ENCODE peak calls at places on chromosomes 4 and X, in seven cellular contexts. One of them, this sample, is unnamed.
A peak's percentile ranks its signal among the peaks of the same experiment; 100 is the strongest.

GRCh38 chr4:183182873-183183725 is 84.0 kb downstream of the WWC2 start:
- DNase-seq in neural progenitor cell: peak; percentile 84
- DNase-seq in uterus: peak; percentile 22
- DNase-seq in lower leg skin: peak; percentile 40
- DNase-seq in A549: no peak
- DNase-seq in pancreas: no peak
- DNase-seq in ovary: peak; percentile 47
- DNase-seq in this sample: peak; percentile 50

GRCh38 chr4:146975535-146975934 is 29.9 kb upstream of the TTC29 start:
- DNase-seq in pancreas: no peak
- DNase-seq in lower leg skin: no peak
- DNase-seq in A549: no peak
- DNase-seq in ovary: no peak
- DNase-seq in uterus: no peak
- DNase-seq in neural progenitor cell: no peak
- DNase-seq in this sample: peak; percentile 47

GRCh38 chr4:88706574-88706973 is 8.9 kb upstream of the NAP1L5 start:
- DNase-seq in A549: peak; percentile 3
- DNase-seq in lower leg skin: no peak
- DNase-seq in pancreas: no peak
- DNase-seq in neural progenitor cell: peak; percentile 45
- DNase-seq in ovary: peak; percentile 44
- DNase-seq in uterus: peak; percentile 32
- DNase-seq in this sample: peak; percentile 23

GRCh38 chr4:138241281-138242075 is 671 bp downstream of the SLC7A11 start:
- DNase-seq in neural progenitor cell: peak; percentile 19
- DNase-seq in pancreas: peak; percentile 31
- DNase-seq in uterus: no peak
- DNase-seq in ovary: no peak
- DNase-seq in A549: no peak
- DNase-seq in lower leg skin: no peak
- DNase-seq in this sample: no peak

GRCh38 chrX:74449322-74449936 is 28.1 kb downstream of the SLC16A2 start:
- DNase-seq in pancreas: no peak
- DNase-seq in uterus: no peak
- DNase-seq in lower leg skin: no peak
- DNase-seq in neural progenitor cell: no peak
- DNase-seq in ovary: no peak
- DNase-seq in A549: no peak
- DNase-seq in this sample: no peak

GRCh38 chrX:150873616-150874015 is 24.9 kb downstream of the CD99L2 start:
- DNase-seq in uterus: peak; percentile 27
- DNase-seq in pancreas: no peak
- DNase-seq in lower leg skin: peak; percentile 21
- DNase-seq in A549: no peak
- DNase-seq in neural progenitor cell: no peak
- DNase-seq in ovary: no peak
- DNase-seq in this sample: no peak

GRCh38 chr4:40688446-40689095 is 58.9 kb upstream of the RBM47 start:
- DNase-seq in uterus: no peak
- DNase-seq in A549: no peak
- DNase-seq in pancreas: no peak
- DNase-seq in ovary: no peak
- DNase-seq in lower leg skin: no peak
- DNase-seq in neural progenitor cell: no peak
- DNase-seq in this sample: no peak

GRCh38 chr4:16875487-16875886 is 23.0 kb downstream of the LDB2 start:
- DNase-seq in neural progenitor cell: no peak
- DNase-seq in pancreas: no peak
- DNase-seq in A549: no peak
- DNase-seq in uterus: no peak
- DNase-seq in ovary: no peak
- DNase-seq in lower leg skin: no peak
- DNase-seq in this sample: no peak

GRCh38 chrX:154040307-154040756 is 20.6 kb upstream of the IRAK1 start:
- DNase-seq in ovary: no peak
- DNase-seq in pancreas: no peak
- DNase-seq in A549: no peak
- DNase-seq in lower leg skin: no peak
- DNase-seq in neural progenitor cell: no peak
- DNase-seq in uterus: no peak
- DNase-seq in this sample: no peak

GRCh38 chr4:104487105-104487504 is 7.6 kb downstream of the CXXC4 start:
- DNase-seq in uterus: no peak
- DNase-seq in lower leg skin: no peak
- DNase-seq in pancreas: no peak
- DNase-seq in ovary: no peak
- DNase-seq in neural progenitor cell: no peak
- DNase-seq in A549: no peak
- DNase-seq in this sample: no peak

GRCh38 chr4:25888781-25889180 is 25.2 kb upstream of the SMIM20 start:
- DNase-seq in ovary: no peak
- DNase-seq in A549: no peak
- DNase-seq in uterus: no peak
- DNase-seq in pancreas: no peak
- DNase-seq in neural progenitor cell: no peak
- DNase-seq in lower leg skin: no peak
- DNase-seq in this sample: no peak

GRCh38 chr4:147625733-147626132 is 8.5 kb downstream of the TMEM184C start:
- DNase-seq in lower leg skin: no peak
- DNase-seq in neural progenitor cell: no peak
- DNase-seq in pancreas: no peak
- DNase-seq in A549: no peak
- DNase-seq in uterus: no peak
- DNase-seq in ovary: no peak
- DNase-seq in this sample: no peak

GRCh38 chrX:18620349-18620748 is 51.6 kb downstream of the RS1 start:
- DNase-seq in uterus: no peak
- DNase-seq in ovary: no peak
- DNase-seq in neural progenitor cell: peak; percentile 33
- DNase-seq in pancreas: no peak
- DNase-seq in lower leg skin: no peak
- DNase-seq in A549: no peak
- DNase-seq in this sample: no peak

GRCh38 chr4:73446336-73446938 is 10.4 kb downstream of the AFP start:
- DNase-seq in lower leg skin: no peak
- DNase-seq in A549: peak; percentile 10
- DNase-seq in neural progenitor cell: peak; percentile 69
- DNase-seq in uterus: no peak
- DNase-seq in pancreas: no peak
- DNase-seq in ovary: no peak
- DNase-seq in this sample: peak; percentile 15

GRCh38 chrX:12975670-12975965 is 708 bp downstream of the TMSB4X start:
- DNase-seq in pancreas: no peak
- DNase-seq in A549: no peak
- DNase-seq in lower leg skin: no peak
- DNase-seq in ovary: no peak
- DNase-seq in neural progenitor cell: peak; percentile 78
- DNase-seq in uterus: no peak
- DNase-seq in this sample: peak; percentile 20

GRCh38 chrX:78106651-78106986 is 2.6 kb downstream of the PGK1 start:
- DNase-seq in neural progenitor cell: no peak
- DNase-seq in uterus: no peak
- DNase-seq in pancreas: no peak
- DNase-seq in ovary: no peak
- DNase-seq in A549: no peak
- DNase-seq in lower leg skin: no peak
- DNase-seq in this sample: no peak

GRCh38 chrX:72297953-72298730 is 7.6 kb downstream of the CITED1 start:
- DNase-seq in uterus: no peak
- DNase-seq in neural progenitor cell: peak; percentile 41
- DNase-seq in ovary: no peak
- DNase-seq in lower leg skin: no peak
- DNase-seq in pancreas: no peak
- DNase-seq in A549: no peak
- DNase-seq in this sample: no peak
- TF ChIP-seq CTCF in uterus: no peak
- TF ChIP-seq CTCF in neural progenitor cell: peak; percentile 43
- TF ChIP-seq CTCF in ovary: no peak
- TF ChIP-seq CTCF in lower leg skin: no peak
- TF ChIP-seq CTCF in pancreas: no peak
- TF ChIP-seq CTCF in A549: peak; percentile 20
- TF ChIP-seq CTCF in this sample: no peak

GRCh38 chrX:129931411-129932136 is 25.6 kb downstream of the UTP14A start:
- DNase-seq in lower leg skin: peak; percentile 85
- DNase-seq in A549: peak; percentile 95
- DNase-seq in neural progenitor cell: peak; percentile 93
- DNase-seq in pancreas: peak; percentile 91
- DNase-seq in uterus: peak; percentile 89
- DNase-seq in ovary: peak; percentile 92
- DNase-seq in this sample: peak; percentile 83
- TF ChIP-seq CTCF in lower leg skin: no peak
- TF ChIP-seq CTCF in A549: no peak
- TF ChIP-seq CTCF in neural progenitor cell: no peak
- TF ChIP-seq CTCF in pancreas: no peak
- TF ChIP-seq CTCF in uterus: no peak
- TF ChIP-seq CTCF in ovary: no peak
- TF ChIP-seq CTCF in this sample: no peak

GRCh38 chr4:185772391-185773093 is 39.5 kb downstream of the SORBS2 start:
- DNase-seq in ovary: no peak
- DNase-seq in uterus: no peak
- DNase-seq in A549: no peak
- DNase-seq in pancreas: no peak
- DNase-seq in neural progenitor cell: no peak
- DNase-seq in lower leg skin: no peak
- DNase-seq in this sample: no peak

GRCh38 chr4:185773419-185773818 is 38.6 kb downstream of the SORBS2 start:
- DNase-seq in A549: no peak
- DNase-seq in ovary: no peak
- DNase-seq in pancreas: peak; percentile 88
- DNase-seq in lower leg skin: no peak
- DNase-seq in uterus: peak; percentile 20
- DNase-seq in neural progenitor cell: peak; percentile 42
- DNase-seq in this sample: no peak

GRCh38 chr4:185774076-185774731 is 37.8 kb downstream of the SORBS2 start:
- DNase-seq in ovary: no peak
- DNase-seq in A549: no peak
- DNase-seq in uterus: no peak
- DNase-seq in pancreas: no peak
- DNase-seq in neural progenitor cell: no peak
- DNase-seq in lower leg skin: no peak
- DNase-seq in this sample: no peak

GRCh38 chr4:185775792-185776555 is 36.0 kb downstream of the SORBS2 start:
- DNase-seq in ovary: no peak
- DNase-seq in pancreas: no peak
- DNase-seq in uterus: no peak
- DNase-seq in lower leg skin: no peak
- DNase-seq in A549: no peak
- DNase-seq in neural progenitor cell: no peak
- DNase-seq in this sample: no peak

DNA sequence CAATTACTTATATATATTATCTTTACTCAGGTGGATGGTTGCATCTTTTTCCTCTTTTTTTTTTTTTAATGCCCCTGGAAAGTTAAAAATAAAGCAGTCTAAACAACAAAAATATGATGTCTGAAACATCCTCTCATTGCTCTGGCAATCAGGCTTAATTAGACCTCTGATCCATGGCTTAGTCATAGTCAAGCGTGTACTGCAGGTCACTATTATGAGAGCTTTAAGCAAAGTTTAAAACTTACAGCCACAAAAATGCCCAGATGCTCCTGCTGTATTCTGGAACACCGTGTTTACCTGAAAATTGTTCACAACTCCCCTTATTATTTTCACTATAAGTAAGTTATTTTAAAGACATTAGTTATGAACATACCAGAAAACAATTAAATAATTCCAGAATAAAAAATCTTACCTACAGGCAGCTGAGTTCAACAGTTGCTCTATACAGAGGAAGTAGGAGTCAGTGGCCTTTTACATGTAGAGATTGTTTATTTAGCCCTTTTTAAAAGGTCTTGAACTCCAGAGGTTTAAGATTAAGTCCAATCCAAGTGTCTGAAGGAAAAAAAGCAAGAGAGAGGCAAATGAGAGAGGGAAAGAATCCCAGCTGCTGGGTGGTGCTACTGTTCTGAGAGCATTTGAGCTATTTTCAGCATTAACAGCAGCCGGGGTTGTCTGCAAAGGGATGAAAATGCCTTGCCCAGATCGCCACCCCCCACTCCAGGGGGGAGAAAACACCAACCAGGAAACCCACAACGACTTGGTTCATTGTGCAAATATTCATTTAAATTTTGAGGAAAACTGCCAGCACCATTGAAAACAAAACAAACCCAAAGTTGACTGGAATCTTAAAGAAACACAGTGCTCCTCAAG is 36.9 kb downstream of the SORBS2 start:
- DNase-seq in pancreas: no peak
- DNase-seq in uterus: no peak
- DNase-seq in A549: no peak
- DNase-seq in ovary: no peak
- DNase-seq in lower leg skin: no peak
- DNase-seq in neural progenitor cell: peak; percentile 26
- DNase-seq in this sample: no peak
- TF ChIP-seq CTCF in pancreas: no peak
- TF ChIP-seq CTCF in uterus: no peak
- TF ChIP-seq CTCF in A549: no peak
- TF ChIP-seq CTCF in ovary: no peak
- TF ChIP-seq CTCF in lower leg skin: no peak
- TF ChIP-seq CTCF in neural progenitor cell: no peak
- TF ChIP-seq CTCF in this sample: no peak

GRCh38 chr4:76783836-76784235 is 114.1 kb downstream of the SOWAHB start:
- DNase-seq in A549: no peak
- DNase-seq in uterus: no peak
- DNase-seq in lower leg skin: no peak
- DNase-seq in pancreas: no peak
- DNase-seq in ovary: no peak
- DNase-seq in neural progenitor cell: no peak
- DNase-seq in this sample: no peak

GRCh38 chr4:76782837-76783236 is 115.1 kb downstream of the SOWAHB start:
- DNase-seq in lower leg skin: no peak
- DNase-seq in A549: no peak
- DNase-seq in uterus: no peak
- DNase-seq in pancreas: no peak
- DNase-seq in ovary: no peak
- DNase-seq in neural progenitor cell: no peak
- DNase-seq in this sample: no peak

GRCh38 chr4:76780781-76781697 is 116.9 kb downstream of the SOWAHB start:
- DNase-seq in pancreas: no peak
- DNase-seq in lower leg skin: no peak
- DNase-seq in A549: no peak
- DNase-seq in uterus: no peak
- DNase-seq in neural progenitor cell: no peak
- DNase-seq in ovary: no peak
- DNase-seq in this sample: no peak

GRCh38 chr4:76781698-76782595 is 116.0 kb downstream of the SOWAHB start:
- DNase-seq in ovary: no peak
- DNase-seq in uterus: no peak
- DNase-seq in lower leg skin: no peak
- DNase-seq in neural progenitor cell: no peak
- DNase-seq in pancreas: no peak
- DNase-seq in A549: no peak
- DNase-seq in this sample: no peak

DNA sequence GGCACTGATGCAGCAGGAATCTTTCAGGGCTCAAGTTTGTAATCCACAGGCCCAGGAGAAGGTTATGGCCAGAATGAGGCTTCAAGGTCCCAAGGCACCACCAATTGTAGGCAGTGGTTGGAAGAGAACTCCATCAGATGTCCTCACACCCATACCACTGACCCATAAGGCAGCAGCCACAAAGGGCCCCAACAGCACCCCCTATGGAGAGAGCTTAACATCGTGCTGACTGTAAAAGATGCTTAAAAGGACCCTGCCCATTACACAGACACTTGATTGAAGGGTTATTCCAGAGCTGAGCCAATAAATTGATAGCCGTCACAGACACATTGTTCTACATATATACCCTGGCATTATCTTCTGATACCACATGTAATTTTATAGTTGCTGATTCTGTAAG is 113.7 kb downstream of the SOWAHB start:
- DNase-seq in pancreas: no peak
- DNase-seq in neural progenitor cell: peak; percentile 25
- DNase-seq in ovary: no peak
- DNase-seq in A549: no peak
- DNase-seq in lower leg skin: no peak
- DNase-seq in uterus: no peak
- DNase-seq in this sample: no peak
- TF ChIP-seq CTCF in pancreas: no peak
- TF ChIP-seq CTCF in neural progenitor cell: peak; percentile 32
- TF ChIP-seq CTCF in ovary: no peak
- TF ChIP-seq CTCF in A549: no peak
- TF ChIP-seq CTCF in lower leg skin: no peak
- TF ChIP-seq CTCF in uterus: no peak
- TF ChIP-seq CTCF in this sample: no peak

This sample was measured in endothelial cell.